ENCODE peak calls at places on chromosomes 2 and 18, in six cellular contexts. B is mammary epithelial cell, M is HCT116, L is fibroblast of lung, U is PC-9, S is neural progenitor cell. A is an unnamed sample.

GRCh38 chr2:181971032-181971431 is 14.6 kb upstream of the PPP1R1C start:
- DNase-seq in B (peak), M (no peak), L (no peak), U (no peak), S (no peak), A (no peak)

GRCh38 chr18:3401669-3402620 is 48.0 kb upstream of the TGIF1 start:
- DNase-seq in B (no peak), M (no peak), L (no peak), U (no peak), S (no peak), A (no peak)

GRCh38 chr18:59560556-59560955 is 136.7 kb downstream of the CCBE1 start:
- DNase-seq in B (no peak), M (no peak), L (no peak), U (no peak), S (no peak), A (no peak)

GRCh38 chr2:128424406-128424805 is 105.7 kb upstream of the HS6ST1 start:
- DNase-seq in B (no peak), M (no peak), L (no peak), U (peak), S (no peak), A (no peak)

GRCh38 chr2:107669335-107669734 is 157.4 kb upstream of the RGPD4 start:
- DNase-seq in B (no peak), M (no peak), L (peak), U (no peak), S (peak), A (no peak)

GRCh38 chr18:6566338-6566911 is 151.7 kb upstream of the L3MBTL4 start:
- DNase-seq in B (peak), M (no peak), L (no peak), U (no peak), S (peak), A (peak)

GRCh38 chr2:235496239-235496621 is 2.4 kb downstream of the AGAP1 start:
- DNase-seq in B (peak), M (no peak), L (peak), U (peak), S (no peak), A (peak)

GRCh38 chr2:156191547-156191946 is 141.0 kb downstream of the NR4A2 start:
- DNase-seq in B (no peak), M (no peak), L (peak), U (no peak), S (no peak), A (no peak)

GRCh38 chr2:196528486-196529223 is 110.9 kb upstream of the CCDC150 start:
- DNase-seq in B (no peak), M (no peak), L (no peak), U (no peak), S (no peak), A (no peak)

GRCh38 chr2:16653083-16653375 is 12.6 kb downstream of the CYRIA start:
- DNase-seq in B (peak), M (no peak), L (no peak), U (peak), S (no peak), A (no peak)

GRCh38 chr18:62196079-62196478 is 9.0 kb downstream of the RELCH start:
- DNase-seq in B (no peak), M (no peak), L (no peak), U (no peak), S (no peak), A (no peak)

GRCh38 chr2:29902356-29902755 is 19.0 kb downstream of the ALK start:
- DNase-seq in B (no peak), M (no peak), L (no peak), U (no peak), S (peak), A (no peak)

GRCh38 chr2:215447673-215448081 is 11.8 kb upstream of the FN1 start:
- DNase-seq in B (peak), M (no peak), L (peak), U (no peak), S (no peak), A (peak)

GRCh38 chr18:66749030-66749429 is 145.1 kb upstream of the CDH19 start:
- DNase-seq in B (no peak), M (no peak), L (peak), U (no peak), S (peak), A (no peak)

GRCh38 chr2:19073522-19073921 is 284.9 kb downstream of the OSR1 start:
- DNase-seq in B (peak), M (peak), L (peak), U (peak), S (peak), A (peak)

GRCh38 chr18:34729740-34730338 is 19.7 kb downstream of the DTNA start:
- DNase-seq in B (no peak), M (no peak), L (no peak), U (no peak), S (no peak), A (no peak)

GRCh38 chr18:50790956-50791355 is 28.9 kb downstream of the MRO start:
- DNase-seq in B (peak), M (no peak), L (no peak), U (no peak), S (no peak), A (no peak)

GRCh38 chr18:31040982-31041345 is 1.6 kb downstream of the DSC3 start:
- DNase-seq in B (peak), M (no peak), L (peak), U (no peak), S (peak), A (no peak)

GRCh38 chr18:49431563-49431962 is 28.9 kb downstream of the DYM start:
- DNase-seq in B (peak), M (no peak), L (peak), U (no peak), S (no peak), A (peak)

GRCh38 chr2:120547662-120548061 is 188.0 kb upstream of the GLI2 start:
- DNase-seq in B (no peak), M (no peak), L (no peak), U (no peak), S (no peak), A (no peak)

GRCh38 chr18:47206945-47207637 is 30.9 kb upstream of the IER3IP1 start:
- DNase-seq in B (no peak), M (no peak), L (peak), U (no peak), S (peak), A (no peak)

GRCh38 chr2:23925702-23926288 is 1.1 kb downstream of the ATAD2B start:
- DNase-seq in B (peak), M (no peak), L (peak), U (peak), S (no peak), A (no peak)

GRCh38 chr18:55790296-55790695 is 202.3 kb upstream of the TCF4 start:
- DNase-seq in B (peak), M (no peak), L (peak), U (peak), S (no peak), A (peak)

GRCh38 chr18:46293699-46294300 is 189.6 kb downstream of the HAUS1 start:
- DNase-seq in B (no peak), M (no peak), L (peak), U (peak), S (peak), A (no peak)

GRCh38 chr2:173997269-173997668 is 32.1 kb upstream of the SP3 start:
- DNase-seq in B (no peak), M (no peak), L (peak), U (no peak), S (no peak), A (no peak)

GRCh38 chr18:60549338-60549960 is 176.9 kb upstream of the MC4R start:
- DNase-seq in B (peak), M (peak), L (peak), U (peak), S (peak), A (peak)

GRCh38 chr18:75350440-75350839 is 77.1 kb downstream of the SMIM21 start:
- DNase-seq in B (no peak), M (no peak), L (peak), U (no peak), S (peak), A (no peak)

GRCh38 chr2:34096552-34097171 is 497.6 kb upstream of the FAM98A start:
- DNase-seq in B (peak), M (peak), L (peak), U (peak), S (peak), A (no peak)

GRCh38 chr2:10871978-10872377 is 39.8 kb upstream of the KCNF1 start:
- DNase-seq in B (no peak), M (no peak), L (no peak), U (peak), S (no peak), A (no peak)

GRCh38 chr2:172081248-172082022 is 3.9 kb upstream of the DLX1 start:
- DNase-seq in B (no peak), M (no peak), L (no peak), U (no peak), S (peak), A (no peak)
- TF ChIP-seq EZH2 in B (no peak), M (no peak), L (peak), U (no peak), S (peak), A (peak)

DNA sequence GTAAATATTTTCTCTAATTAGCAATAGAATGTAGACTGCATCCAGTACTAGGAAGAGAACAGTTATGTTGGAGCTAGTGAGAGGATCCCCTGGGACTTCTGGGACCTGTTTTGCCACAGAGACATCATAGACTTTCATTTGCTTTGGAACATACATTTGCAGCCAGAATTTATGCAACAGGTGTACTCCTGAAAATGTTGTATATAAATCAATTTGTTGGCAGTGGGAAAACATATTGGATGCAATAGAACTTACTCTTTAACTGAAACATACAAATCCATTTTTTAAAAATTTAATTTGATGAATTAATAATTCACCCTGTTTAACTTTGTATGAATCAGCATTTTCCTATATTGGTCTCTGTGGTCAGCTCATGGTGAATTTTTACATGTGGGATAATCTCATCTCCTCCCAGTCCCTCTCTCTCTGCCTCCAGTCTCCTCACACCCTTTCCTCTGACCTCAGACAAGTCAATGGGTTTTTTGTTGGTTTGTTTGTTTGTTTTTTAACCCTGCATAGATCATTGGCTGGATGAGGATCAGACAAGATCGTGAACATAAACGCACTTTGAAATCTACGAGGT is 263.0 kb downstream of the LPIN1 start:
- DNase-seq in B (no peak), M (no peak), L (no peak), U (no peak), S (no peak), A (no peak)
- TF ChIP-seq CTCF in B (no peak), M (no peak), L (no peak), U (no peak), S (no peak), A (no peak)

GRCh38 chr2:218983263-218983970 is 1.6 kb downstream of the FEV start:
- DNase-seq in B (no peak), M (no peak), L (no peak), U (no peak), S (no peak), A (no peak)
- TF ChIP-seq EZH2 in B (no peak), M (no peak), L (no peak), U (no peak), S (no peak), A (no peak)

GRCh38 chr2:70706026-70706795 is 61.8 kb downstream of the ADD2 start:
- DNase-seq in B (no peak), M (no peak), L (no peak), U (no peak), S (no peak), A (no peak)
- TF ChIP-seq CTCF in B (no peak), M (no peak), L (no peak), U (no peak), S (no peak), A (no peak)

GRCh38 chr2:240411261-240412160 is 24.0 kb upstream of the GPC1 start:
- DNase-seq in B (no peak), M (no peak), L (no peak), U (no peak), S (no peak), A (no peak)

GRCh38 chr2:240410808-240411207 is 24.7 kb upstream of the GPC1 start:
- DNase-seq in B (no peak), M (no peak), L (no peak), U (no peak), S (no peak), A (no peak)

GRCh38 chr2:240412211-240412830 is 23.1 kb upstream of the GPC1 start:
- DNase-seq in B (no peak), M (no peak), L (no peak), U (no peak), S (peak), A (no peak)

GRCh38 chr2:240407090-240407489 is 28.4 kb upstream of the GPC1 start:
- DNase-seq in B (no peak), M (no peak), L (no peak), U (no peak), S (no peak), A (no peak)

GRCh38 chr2:240410004-240410403 is 25.5 kb upstream of the GPC1 start:
- DNase-seq in B (no peak), M (no peak), L (no peak), U (no peak), S (no peak), A (no peak)
- TF ChIP-seq EZH2 in B (no peak), M (no peak), L (no peak), U (no peak), S (no peak), A (no peak)

DNA sequence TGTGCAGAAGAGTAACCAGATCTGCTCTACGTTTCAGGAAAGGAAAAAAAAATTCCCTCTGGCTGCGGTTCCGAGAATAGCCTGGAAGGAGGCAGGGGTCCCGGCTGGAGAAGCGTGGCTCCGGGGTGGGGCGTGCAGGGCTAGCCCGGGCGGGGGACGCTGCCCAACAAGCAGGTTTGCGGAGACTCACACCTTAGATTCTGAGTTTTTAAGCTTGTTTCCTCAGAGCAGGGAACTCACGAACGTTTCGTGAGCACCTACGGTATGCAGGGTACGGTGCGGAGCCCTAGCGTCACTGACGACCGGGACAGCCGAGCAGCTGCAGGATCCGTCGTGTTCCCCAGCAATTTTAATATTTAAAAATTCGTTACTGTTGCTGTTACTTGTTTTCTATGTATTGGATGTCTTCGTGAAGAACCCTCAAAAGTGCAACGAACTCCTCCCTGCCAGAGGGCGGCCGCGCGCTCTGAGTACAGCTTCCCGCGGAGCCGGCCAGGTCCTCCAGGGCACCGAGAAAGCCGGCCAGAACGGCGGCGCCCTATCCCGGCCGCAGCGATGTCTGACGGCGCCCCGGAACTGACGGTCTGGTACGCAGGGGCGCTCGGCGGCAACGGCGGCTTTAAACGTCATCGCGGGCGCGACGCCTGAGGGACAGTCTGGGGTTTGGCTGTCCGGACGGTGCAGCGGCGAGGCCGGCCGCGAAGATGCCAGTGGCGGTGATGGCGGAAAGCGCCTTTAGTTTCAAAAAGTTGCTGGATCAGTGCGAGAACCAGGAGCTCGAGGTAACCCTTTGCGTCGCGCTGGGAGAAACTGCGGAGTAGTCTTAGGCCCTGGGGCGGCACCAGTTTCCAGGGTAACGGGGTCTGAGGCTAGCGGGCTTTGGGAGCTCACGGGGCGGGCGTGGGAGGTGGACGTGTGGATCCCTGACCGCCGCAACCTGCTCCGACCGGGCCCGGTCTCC is at the start of gene COPS8:
- DNase-seq in B (peak), M (peak), L (peak), U (peak), S (peak), A (no peak)
- TF ChIP-seq CTCF in B (peak), M (peak), L (no peak), U (peak), S (peak), A (peak)

DNA sequence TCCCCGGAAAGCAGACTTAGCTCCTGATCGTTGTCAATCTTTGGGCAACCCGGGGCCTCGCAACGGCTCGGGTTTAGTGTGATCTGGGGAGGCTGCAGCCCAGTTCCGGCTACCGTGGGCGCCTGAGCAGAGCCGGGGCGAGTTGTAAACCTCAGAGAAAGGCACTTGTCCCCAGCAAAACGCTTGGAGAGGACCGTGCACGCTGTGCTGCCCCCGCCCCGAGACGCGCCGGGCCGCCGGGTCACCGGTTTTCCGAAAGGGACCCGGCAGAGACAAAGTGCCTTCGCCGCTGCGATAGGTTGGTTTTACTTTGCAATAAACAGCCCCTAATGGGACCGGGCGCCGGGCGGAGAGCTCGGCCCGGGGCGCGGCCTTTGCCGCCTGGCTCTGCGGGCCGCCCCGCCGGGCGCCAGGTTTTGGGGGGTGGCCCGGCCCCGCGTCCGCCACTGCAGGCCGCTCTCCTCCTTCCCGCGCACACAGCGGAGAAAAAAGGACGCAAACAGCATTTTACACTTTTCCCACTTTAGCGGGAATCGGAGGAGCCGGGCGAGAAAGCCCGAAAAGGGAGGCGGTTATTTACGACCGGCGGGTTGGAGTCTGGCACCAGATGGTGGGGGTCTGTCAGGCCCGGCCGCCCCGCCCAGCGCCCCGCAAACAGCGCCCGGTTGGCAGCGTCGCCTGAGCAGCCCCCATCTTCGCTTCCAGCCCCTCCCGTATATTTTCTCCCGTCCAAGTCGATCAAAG is 136.0 kb downstream of the INSIG2 start:
- DNase-seq in B (no peak), M (no peak), L (peak), U (no peak), S (peak), A (no peak)
- TF ChIP-seq EZH2 in B (no peak), M (no peak), L (peak), U (no peak), S (peak), A (no peak)

DNA sequence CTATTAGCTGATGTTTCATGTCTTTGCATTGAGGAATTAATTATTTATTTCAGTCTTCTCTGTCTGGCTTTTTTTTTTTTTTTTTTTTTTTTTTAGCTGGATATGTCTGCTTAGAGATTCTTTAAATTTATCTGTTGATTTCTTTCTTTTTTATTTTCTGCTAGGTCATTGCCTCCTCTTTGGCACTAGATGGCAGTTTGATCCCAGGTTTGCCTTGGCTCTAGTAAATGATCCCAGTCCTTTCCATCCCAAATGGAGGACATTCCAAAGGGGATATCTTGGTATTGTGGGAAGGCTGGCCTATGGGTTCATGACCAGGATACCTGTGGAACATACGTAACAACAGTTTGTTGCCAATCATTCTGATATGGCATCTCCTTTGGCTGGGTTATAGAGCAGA is 339.5 kb upstream of the GCFC2 start:
- DNase-seq in B (no peak), M (no peak), L (no peak), U (no peak), S (peak), A (no peak)
- TF ChIP-seq CTCF in B (no peak), M (no peak), L (no peak), U (peak), S (peak), A (no peak)

GRCh38 chr2:176081451-176081992 is 2.2 kb downstream of the EVX2 start:
- DNase-seq in B (no peak), M (no peak), L (no peak), U (no peak), S (no peak), A (no peak)

GRCh38 chr2:176078440-176079284 is 5.1 kb downstream of the EVX2 start:
- DNase-seq in B (no peak), M (no peak), L (no peak), U (no peak), S (no peak), A (no peak)

GRCh38 chr2:176079851-176080539 is 3.8 kb downstream of the EVX2 start:
- DNase-seq in B (no peak), M (peak), L (peak), U (no peak), S (peak), A (no peak)

GRCh38 chr2:176080540-176081355 is 3.0 kb downstream of the EVX2 start:
- DNase-seq in B (no peak), M (no peak), L (no peak), U (no peak), S (no peak), A (no peak)

GRCh38 chr2:176079285-176079830 is 4.4 kb downstream of the EVX2 start:
- DNase-seq in B (no peak), M (no peak), L (no peak), U (no peak), S (peak), A (no peak)
- TF ChIP-seq EZH2 in B (peak), M (no peak), L (peak), U (no peak), S (peak), A (peak)

GRCh38 chr2:53511549-53511948 is 256.1 kb upstream of the CHAC2 start:
- DNase-seq in B (no peak), M (no peak), L (no peak), U (no peak), S (no peak), A (no peak)
- TF ChIP-seq CTCF in B (no peak), M (no peak), L (no peak), U (no peak), S (no peak), A (no peak)